ENCODE peak calls at places on chromosomes 11 and 22, in ten cellular contexts. T is LNCaP clone FGC, Y is lung, Z is heart right ventricle, D is H1, I is body of pancreas, F is Calu3, C is brain microvascular endothelial cell, M is breast epithelium, V is Caco-2. W is an unnamed sample.

GRCh38 chr22:38973289-38974169 is 8.6 kb upstream of the APOBEC3B start:
- DNase-seq in T (peak; percentile 0), Y (peak; percentile 43), Z (no peak), D (peak; percentile 80), I (no peak), F (peak; percentile 53), C (no peak), M (no peak), V (peak; percentile 46), W (no peak)

GRCh38 chr11:99135508-99135907 is 114.8 kb downstream of the CNTN5 start:
- DNase-seq in T (no peak), Y (no peak), Z (no peak), D (no peak), I (no peak), F (no peak), C (no peak), M (no peak), V (no peak), W (no peak)

GRCh38 chr11:35914824-35915223 is 29.0 kb upstream of the LDLRAD3 start:
- DNase-seq in T (no peak), Y (no peak), Z (no peak), D (no peak), I (no peak), F (no peak), C (no peak), M (no peak), V (no peak), W (no peak)

GRCh38 chr22:39693943-39694500 is 123.5 kb downstream of the CACNA1I start:
- DNase-seq in T (no peak), Y (no peak), Z (no peak), D (no peak), I (no peak), F (no peak), C (no peak), M (no peak), V (no peak), W (no peak)

GRCh38 chr11:75342966-75343870 is 8.2 kb downstream of the ARRB1 start:
- DNase-seq in T (peak; percentile 100), Y (peak; percentile 87), Z (no peak), D (no peak), I (peak; percentile 86), F (peak; percentile 53), C (no peak), M (peak; percentile 64), V (peak; percentile 95), W (no peak)

GRCh38 chr11:117412176-117412575 is 84.5 kb downstream of the CEP164 start:
- DNase-seq in T (no peak), Y (no peak), Z (no peak), D (no peak), I (no peak), F (no peak), C (no peak), M (no peak), V (no peak), W (no peak)

GRCh38 chr11:67373916-67374570 is 645 bp upstream of the CLCF1 start:
- DNase-seq in T (no peak), Y (peak; percentile 90), Z (peak; percentile 77), D (peak; percentile 78), I (peak; percentile 87), F (peak; percentile 96), C (peak; percentile 93), M (peak; percentile 87), V (peak; percentile 95), W (peak; percentile 70)

GRCh38 chr11:56151376-56151775 is 8.7 kb downstream of the OR8K5 start:
- DNase-seq in T (no peak), Y (no peak), Z (no peak), D (no peak), I (no peak), F (no peak), C (no peak), M (no peak), V (peak; percentile 65), W (no peak)

GRCh38 chr11:123375832-123376231 is 54.2 kb upstream of the GRAMD1B start:
- DNase-seq in T (no peak), Y (no peak), Z (peak; percentile 60), D (no peak), I (no peak), F (no peak), C (no peak), M (no peak), V (no peak), W (no peak)

GRCh38 chr22:30857103-30857502 is 111.5 kb downstream of the MORC2 start:
- DNase-seq in T (no peak), Y (peak; percentile 14), Z (no peak), D (no peak), I (no peak), F (no peak), C (no peak), M (no peak), V (no peak), W (no peak)

GRCh38 chr11:72786305-72787261 is 7.3 kb downstream of the STARD10 start:
- DNase-seq in T (peak; percentile 23), Y (peak; percentile 79), Z (no peak), D (no peak), I (peak; percentile 55), F (peak; percentile 53), C (no peak), M (peak; percentile 40), V (peak; percentile 100), W (no peak)

GRCh38 chr11:11512929-11513328 is 108.9 kb downstream of the GALNT18 start:
- DNase-seq in T (no peak), Y (no peak), Z (no peak), D (no peak), I (no peak), F (no peak), C (no peak), M (no peak), V (no peak), W (no peak)

GRCh38 chr22:48528221-48528915 is 1299.3 kb downstream of the BRD1 start:
- DNase-seq in T (no peak), Y (no peak), Z (no peak), D (no peak), I (no peak), F (no peak), C (no peak), M (no peak), V (no peak), W (no peak)

GRCh38 chr11:61892085-61892370 is 683 bp upstream of the FADS3 start:
- DNase-seq in T (no peak), Y (no peak), Z (no peak), D (no peak), I (no peak), F (no peak), C (no peak), M (no peak), V (no peak), W (no peak)

GRCh38 chr11:117915219-117915618 is 14.0 kb downstream of the TMPRSS13 start:
- DNase-seq in T (no peak), Y (no peak), Z (no peak), D (no peak), I (no peak), F (no peak), C (no peak), M (no peak), V (peak; percentile 37), W (no peak)

DNA sequence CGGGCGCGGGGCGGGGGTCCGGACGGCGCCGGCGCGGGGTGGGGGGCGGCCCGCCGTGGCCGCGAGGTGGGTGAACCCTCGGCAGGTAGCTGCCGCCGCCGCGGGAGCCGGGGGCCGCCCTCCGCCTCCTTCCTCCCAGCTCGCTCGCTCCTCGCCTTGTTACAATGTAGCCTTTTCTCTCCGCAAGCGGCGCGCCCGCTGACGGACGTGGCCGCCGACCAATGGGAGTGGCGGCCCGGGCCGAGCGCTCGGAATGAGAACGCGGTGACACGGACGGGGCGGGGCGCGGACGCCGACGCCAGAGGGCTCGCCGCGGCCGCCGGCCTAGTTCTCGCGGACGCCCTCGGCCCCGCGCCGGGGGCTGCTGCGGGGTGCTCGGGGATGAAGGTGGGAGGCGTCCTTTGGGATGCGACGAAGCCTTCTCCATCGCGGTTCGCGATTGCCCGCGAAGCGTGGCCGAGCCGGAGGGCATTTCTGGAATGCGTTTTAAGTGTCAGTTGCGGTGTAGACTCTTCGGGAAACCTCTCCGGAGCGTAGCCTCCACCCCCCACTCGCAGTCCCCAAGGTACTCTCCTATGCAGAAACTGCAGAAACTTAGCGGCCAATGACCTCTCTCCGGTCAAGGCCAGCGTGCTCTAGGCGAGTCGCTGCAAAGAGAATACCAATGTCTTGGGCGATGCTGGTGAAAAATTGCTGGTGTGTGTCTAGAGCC is 734 bp downstream of the PRDM11 start:
- DNase-seq in T (peak; percentile 80), Y (peak; percentile 94), Z (peak; percentile 94), D (peak; percentile 93), I (peak; percentile 96), F (peak; percentile 96), C (peak; percentile 88), M (peak; percentile 94), V (peak; percentile 96), W (peak; percentile 83)
- TF ChIP-seq CTCF in T (no peak), Y (no peak), Z (peak; percentile 46), D (no peak), I (no peak), F (no peak), C (no peak), M (no peak), V (no peak), W (no peak)

DNA sequence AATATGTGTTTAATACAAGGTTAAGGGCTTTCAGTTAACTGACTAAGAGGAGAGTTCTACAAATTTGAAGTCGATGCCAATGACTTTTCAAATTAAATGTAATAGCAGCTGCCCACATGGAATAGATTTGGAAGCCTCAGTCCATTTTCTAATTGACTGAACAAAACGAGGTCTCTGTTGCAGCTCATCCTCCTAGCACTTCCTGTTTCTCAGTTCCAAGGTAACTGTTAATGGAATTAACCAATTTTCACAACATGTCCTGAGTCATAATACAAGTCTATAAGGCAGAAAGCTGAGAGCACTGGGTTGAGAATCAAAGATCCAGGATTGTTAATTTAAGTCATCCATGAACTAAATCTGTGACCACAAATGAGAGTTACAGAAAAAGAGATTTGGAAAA is 177.2 kb downstream of the OPCML start:
- DNase-seq in T (no peak), Y (no peak), Z (no peak), D (no peak), I (no peak), F (no peak), C (no peak), M (no peak), V (no peak), W (no peak)
- TF ChIP-seq CTCF in T (no peak), Y (no peak), Z (no peak), D (no peak), I (no peak), F (no peak), C (no peak), M (no peak), V (no peak), W (no peak)

GRCh38 chr11:1152316-1153104 is 5.2 kb upstream of the MUC5AC start:
- DNase-seq in T (no peak), Y (no peak), Z (no peak), D (no peak), I (no peak), F (peak; percentile 87), C (peak; percentile 65), M (no peak), V (peak; percentile 60), W (no peak)
- TF ChIP-seq CTCF in T (no peak), Y (no peak), Z (no peak), D (no peak), I (no peak), F (no peak), C (peak; percentile 39), M (no peak), V (no peak), W (no peak)

DNA sequence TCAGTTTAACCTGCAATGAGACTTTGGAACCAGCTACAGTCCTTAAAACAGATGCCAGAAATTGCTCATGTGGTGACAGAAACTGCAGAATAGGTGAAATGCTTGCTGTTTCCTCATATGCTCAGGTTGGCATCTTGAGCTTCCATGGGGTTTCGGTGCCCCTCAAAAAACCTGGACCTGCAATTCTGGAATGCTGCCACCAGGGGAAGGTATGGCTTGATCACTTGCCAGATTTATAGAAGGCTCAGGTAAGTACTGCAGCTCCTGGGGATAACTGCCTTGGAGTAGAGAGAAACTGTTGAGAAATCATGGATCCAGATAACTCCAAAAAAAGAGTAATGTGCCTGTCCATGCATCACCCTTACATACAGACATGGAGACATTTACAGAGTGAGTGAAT is 113.0 kb downstream of the CTTN start:
- DNase-seq in T (no peak), Y (no peak), Z (no peak), D (no peak), I (no peak), F (no peak), C (no peak), M (no peak), V (no peak), W (no peak)
- TF ChIP-seq CTCF in T (no peak), Y (no peak), Z (no peak), D (peak; percentile 60), I (no peak), F (no peak), C (peak; percentile 14), M (no peak), V (peak; percentile 32), W (no peak)